ENCODE peak calls at places on chromosome 7, in five cellular contexts. N is tibial artery; Y is AML-193; M is EH; Z is Jurkat, Clone E6-1. O is an unnamed sample.

GRCh38 chr7:38374507-38374906 is 101.1 kb upstream of the TARP start:
- DNase-seq in Z (peak), M (peak), N (peak), Y (peak), O (peak)

GRCh38 chr7:110922906-110923305 is 168.0 kb upstream of the LRRN3 start:
- DNase-seq in N (no peak), Z (no peak), Y (no peak), M (peak), O (no peak)

GRCh38 chr7:50552921-50553320 is 12.3 kb downstream of the DDC start:
- DNase-seq in Y (no peak), N (no peak), M (peak), Z (peak), O (peak)

GRCh38 chr7:5303885-5304505 is 21.3 kb downstream of the SLC29A4 start:
- DNase-seq in M (peak), N (no peak), Y (no peak), Z (no peak), O (no peak)

GRCh38 chr7:27145167-27145883 is 1.8 kb upstream of the HOXA5 start:
- DNase-seq in Y (no peak), N (no peak), Z (no peak), M (no peak), O (no peak)

GRCh38 chr7:14507617-14508016 is 394.9 kb downstream of the DGKB start:
- DNase-seq in N (no peak), Z (no peak), Y (no peak), M (no peak), O (no peak)

GRCh38 chr7:65477326-65477725 is 103.7 kb downstream of the ZNF92 start:
- DNase-seq in Z (peak), Y (no peak), M (peak), N (no peak), O (no peak)

GRCh38 chr7:27156901-27157716 is 634 bp upstream of the HOXA7 start:
- DNase-seq in Y (no peak), N (no peak), M (peak), Z (no peak), O (no peak)

GRCh38 chr7:3065724-3066143 is 22.1 kb upstream of the CARD11 start:
- DNase-seq in N (no peak), M (no peak), Y (peak), Z (peak), O (peak)

GRCh38 chr7:66150471-66150870 is 35.8 kb downstream of the CRCP start:
- DNase-seq in M (peak), Y (no peak), N (peak), Z (no peak), O (peak)